ENCODE peak calls at places on chromosomes 6 and 20, in six cellular contexts. E is cardiac fibroblast; V is GF-D8; J is CD8-positive, alpha-beta memory T cell; C is non-pigmented ciliary epithelial cell; G is HTR-8/SVneo. Y is an unnamed sample.

GRCh38 chr6:56263586-56264295 is 16.4 kb upstream of the COL21A1 start:
- DNase-seq in J (no peak), G (no peak), E (no peak), V (no peak), C (no peak), Y (no peak)

GRCh38 chr6:89369009-89369408 is 16.5 kb upstream of the UBE2J1 start:
- DNase-seq in V (no peak), C (no peak), J (no peak), E (peak), G (no peak), Y (no peak)

GRCh38 chr6:14922306-14922705 is 323.6 kb upstream of the JARID2 start:
- DNase-seq in E (no peak), C (no peak), G (no peak), J (no peak), V (peak), Y (peak)

GRCh38 chr6:101605874-101606273 is 212.4 kb downstream of the GRIK2 start:
- DNase-seq in V (no peak), G (no peak), E (no peak), J (no peak), C (no peak), Y (no peak)

GRCh38 chr20:34774886-34775285 is 50.6 kb downstream of the NCOA6 start:
- DNase-seq in C (no peak), E (no peak), J (no peak), G (no peak), V (no peak), Y (no peak)

GRCh38 chr6:110681543-110682459 is 133.5 kb downstream of the CDK19 start:
- DNase-seq in V (no peak), E (no peak), C (no peak), J (no peak), G (no peak), Y (no peak)

GRCh38 chr6:143370972-143371371 is 79.5 kb downstream of the ADAT2 start:
- DNase-seq in E (no peak), C (no peak), G (no peak), V (no peak), J (no peak), Y (no peak)

GRCh38 chr6:69398729-69399128 is 398.1 kb downstream of the LMBRD1 start:
- DNase-seq in V (no peak), J (no peak), C (no peak), G (no peak), E (no peak), Y (no peak)

Y was measured in AML-193.